ENCODE peak calls at places on chromosome 10, in six cellular contexts. L, J, D, P, H and M are unnamed samples.

GRCh38 chr10:121154846-121155245 is 303.7 kb downstream of the WDR11 start:
- DNase-seq in J (no peak), P (no peak), L (no peak), H (no peak), D (no peak), M (no peak)

GRCh38 chr10:118672766-118673715 is 77.6 kb upstream of the PRLHR start:
- DNase-seq in P (no peak), J (no peak), D (no peak), H (no peak), L (no peak), M (no peak)

GRCh38 chr10:69088801-69089501 is 1.0 kb downstream of the SRGN start:
- DNase-seq in L (no peak), J (peak), P (no peak), H (no peak), D (no peak), M (no peak)

GRCh38 chr10:43137701-43137970 is 609 bp upstream of the CSGALNACT2 start:
- DNase-seq in L (no peak), D (peak), P (peak), H (no peak), J (peak), M (no peak)

GRCh38 chr10:23694446-23694920 is 255.6 kb downstream of the OTUD1 start:
- DNase-seq in J (no peak), H (no peak), P (no peak), L (no peak), D (no peak), M (no peak)

GRCh38 chr10:69899727-69900595 is 98.3 kb downstream of the COL13A1 start:
- DNase-seq in D (no peak), P (no peak), H (no peak), J (no peak), L (no peak), M (no peak)

GRCh38 chr10:133142523-133143199 is 17.4 kb upstream of the KNDC1 start:
- DNase-seq in P (no peak), J (no peak), D (no peak), L (no peak), H (no peak), M (no peak)

GRCh38 chr10:102917314-102917961 is 656 bp upstream of the CNNM2 start:
- DNase-seq in L (peak), D (peak), P (peak), H (peak), J (peak), M (no peak)

GRCh38 chr10:29317027-29317420 is 28.2 kb downstream of the LYZL1 start:
- DNase-seq in J (no peak), H (no peak), P (no peak), L (no peak), D (no peak), M (no peak)

GRCh38 chr10:90587081-90587491 is 270.8 kb downstream of the HTR7 start:
- DNase-seq in J (no peak), D (no peak), P (no peak), H (no peak), L (no peak), M (no peak)